ENCODE peak calls at places on chromosomes 7 and 10, in six cellular contexts. Z, T, U, L, D and C are unnamed samples. For H3K4me1, the result is how much of the 10 kb centered on the place peaks cover.

GRCh38 chr10:128725531-128725930 is 599.3 kb upstream of the MKI67 start:
- DNase-seq in D (no peak), Z (no peak), T (no peak), L (no peak), U (no peak), C (no peak)

GRCh38 chr10:26211781-26212444 is 4.7 kb upstream of the GAD2 start:
- DNase-seq in T (no peak), L (no peak), U (no peak), Z (no peak), D (no peak), C (no peak)

GRCh38 chr7:18096087-18096486 is 68.4 kb upstream of the PRPS1L1 start:
- DNase-seq in L (no peak), Z (no peak), D (no peak), U (no peak), T (no peak), C (no peak)

GRCh38 chr7:47405921-47406765 is 175.8 kb downstream of the TNS3 start:
- DNase-seq in T (peak), U (peak), D (no peak), L (peak), Z (no peak), C (peak)

GRCh38 chr7:2631924-2632716 is at the start of gene TTYH3:
- DNase-seq in L (peak), U (no peak), T (no peak), D (no peak), Z (no peak), C (peak)

GRCh38 chr10:16944081-16944922 is 127.1 kb upstream of the RSU1 start:
- DNase-seq in Z (no peak), T (no peak), L (no peak), U (no peak), D (no peak), C (no peak)

GRCh38 chr10:22816298-22816653 is 101.9 kb upstream of the PIP4K2A start:
- DNase-seq in D (no peak), U (no peak), Z (no peak), T (no peak), L (no peak), C (peak)

GRCh38 chr10:60170250-60170649 is 219.4 kb downstream of the ANK3 start:
- DNase-seq in Z (no peak), L (no peak), T (no peak), U (no peak), D (no peak), C (no peak)

GRCh38 chr10:24873281-24873683 is 79.1 kb downstream of the PRTFDC1 start:
- DNase-seq in U (peak), D (no peak), T (no peak), L (peak), Z (peak), C (no peak)

GRCh38 chr7:44117801-44118429 is 5.4 kb downstream of the POLD2 start:
- DNase-seq in D (no peak), L (peak), T (no peak), U (no peak), Z (no peak), C (no peak)

GRCh38 chr10:20017961-20018360 is 201.7 kb downstream of the PLXDC2 start:
- DNase-seq in D (no peak), T (no peak), L (no peak), U (no peak), Z (no peak), C (no peak)

GRCh38 chr7:68440870-68441269 is 1157.4 kb upstream of the AUTS2 start:
- DNase-seq in U (no peak), Z (no peak), D (no peak), T (no peak), L (no peak), C (no peak)

GRCh38 chr10:124157286-124157685 is 63.9 kb upstream of the CHST15 start:
- DNase-seq in U (no peak), Z (no peak), D (no peak), L (no peak), T (no peak), C (no peak)

GRCh38 chr7:29194206-29194593 is 375 bp upstream of the CHN2 start:
- DNase-seq in L (peak), T (peak), Z (no peak), D (peak), U (peak), C (no peak)

GRCh38 chr10:44974628-44975431 is 3.8 kb downstream of the DEPP1 start:
- DNase-seq in T (peak), U (peak), Z (peak), D (peak), L (peak), C (peak)

GRCh38 chr7:13179011-13179574 is 491.7 kb downstream of the ARL4A start:
- DNase-seq in L (no peak), T (no peak), U (no peak), Z (no peak), D (no peak), C (no peak)

GRCh38 chr7:111752022-111752582 is 189.8 kb upstream of the IMMP2L start:
- DNase-seq in D (peak), U (peak), T (peak), Z (no peak), L (peak), C (no peak)

GRCh38 chr10:123496996-123497660 is 169.0 kb upstream of the GPR26 start:
- DNase-seq in T (no peak), U (no peak), Z (no peak), L (no peak), D (no peak), C (no peak)

GRCh38 chr7:150382123-150382843 is 3.2 kb downstream of the ZNF775 start:
- DNase-seq in U (no peak), D (no peak), Z (no peak), L (no peak), T (no peak), C (no peak)

GRCh38 chr10:125159932-125160855 is at the start of gene CTBP2:
- DNase-seq in D (no peak), Z (peak), L (peak), T (peak), U (peak), C (peak)

GRCh38 chr7:25851332-25852248 is 300.4 kb upstream of the NFE2L3 start:
- DNase-seq in Z (peak), D (peak), T (peak), L (peak), U (peak), C (peak)

GRCh38 chr7:67018940-67019339 is 22.3 kb downstream of the TYW1 start:
- DNase-seq in T (no peak), U (no peak), L (no peak), D (no peak), Z (no peak), C (no peak)

GRCh38 chr10:31697271-31698168 is 231.1 kb downstream of the ARHGAP12 start:
- DNase-seq in D (no peak), Z (peak), U (peak), L (peak), T (peak), C (peak)

GRCh38 chr7:150417239-150417638 is 33.2 kb upstream of the GIMAP8 start:
- DNase-seq in D (no peak), T (no peak), Z (no peak), L (no peak), U (no peak), C (no peak)

GRCh38 chr10:98028168-98028770 is 2.2 kb downstream of the CRTAC1 start:
- DNase-seq in T (peak), L (peak), D (peak), U (peak), Z (no peak), C (no peak)

GRCh38 chr10:119209050-119209735 is 1.8 kb downstream of the GRK5 start:
- DNase-seq in T (peak), U (peak), L (peak), D (peak), Z (peak), C (peak)

GRCh38 chr7:151507806-151508205 is 11.9 kb downstream of the RHEB start:
- DNase-seq in D (no peak), T (no peak), Z (no peak), U (no peak), L (no peak), C (no peak)
- H3K4me1 ChIP-seq in D (under half), T (under half), Z (under half), U (under half), L (under half), C (under half)

GRCh38 chr7:130345725-130346124 is 1.1 kb downstream of the CPA5 start:
- DNase-seq in Z (no peak), U (no peak), L (no peak), T (no peak), D (no peak), C (no peak)
- H3K27ac ChIP-seq in Z (no peak), U (no peak), L (no peak), T (no peak), D (no peak), C (no peak)

DNA sequence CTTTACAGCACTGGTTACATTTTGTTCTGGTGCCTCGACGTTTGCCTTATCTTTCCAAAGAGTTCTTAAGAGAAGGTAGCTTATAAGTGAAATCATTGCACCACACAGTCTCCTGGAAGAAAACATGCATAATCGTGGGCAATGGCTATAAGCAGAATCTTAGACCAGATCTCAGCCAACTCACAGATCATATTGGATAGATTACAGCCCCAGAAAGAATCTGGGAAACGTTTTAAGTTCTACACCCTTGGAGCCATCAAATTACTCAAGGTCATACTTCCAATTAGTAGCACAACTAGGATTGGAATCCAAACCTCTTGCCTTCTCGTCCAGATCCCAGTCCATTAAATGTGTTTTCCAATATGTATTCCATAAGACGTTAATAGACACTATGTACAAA is 8.8 kb upstream of the PDCD4 start:
- DNase-seq in D (no peak), Z (no peak), U (no peak), T (no peak), L (no peak), C (no peak)
- H3K4me1 ChIP-seq in D (half or more), Z (under half), U (under half), T (under half), L (under half), C (half or more)

DNA sequence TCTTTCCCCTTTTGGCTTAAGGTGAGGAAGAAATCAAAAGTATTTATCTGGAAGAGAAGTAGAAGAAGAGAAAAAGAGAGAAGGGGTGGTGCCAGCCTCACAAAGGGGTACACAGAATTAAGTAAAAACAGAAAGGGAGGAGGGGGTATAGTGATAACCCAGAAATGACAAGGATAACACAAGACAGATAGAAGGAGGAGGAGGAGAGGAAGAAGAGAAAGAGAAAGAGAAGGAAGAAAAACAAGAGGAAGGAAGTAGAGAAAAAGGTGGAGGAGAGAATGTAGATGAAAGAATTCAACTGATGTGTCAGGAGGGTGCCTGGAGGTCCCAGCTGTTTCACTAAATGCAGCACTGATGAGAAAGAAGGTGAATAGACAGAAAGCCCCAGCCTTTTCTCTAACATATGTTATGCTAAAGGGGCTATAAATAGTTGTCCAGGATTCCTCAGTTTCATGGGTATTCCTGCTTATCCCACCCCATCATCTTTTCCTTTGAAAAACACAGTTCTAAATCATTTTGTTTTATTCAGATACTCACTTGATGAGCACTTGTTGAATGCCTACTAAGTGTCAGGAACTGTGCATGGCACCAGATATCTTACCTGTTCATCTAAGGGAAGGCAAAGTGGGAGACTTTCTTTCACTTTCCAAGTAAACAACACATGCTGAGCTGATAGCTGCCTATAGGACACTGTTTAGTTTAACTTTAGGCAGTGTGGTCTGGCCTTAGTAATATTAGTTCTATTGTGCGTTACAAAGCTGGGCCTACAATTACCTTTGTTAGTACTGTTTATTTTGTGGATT is 8.0 kb downstream of the SEMA3E start:
- DNase-seq in Z (no peak), T (no peak), U (no peak), D (no peak), L (no peak), C (no peak)
- H3K27ac ChIP-seq in Z (no peak), T (no peak), U (no peak), D (no peak), L (no peak), C (no peak)